ENCODE peak calls at places on chromosomes 7 and 10, in seven cellular contexts. One of them, this sample, is unnamed.

GRCh38 chr7:75599244-75599771 is 107.2 kb downstream of the SPDYE5 start:
- DNase-seq in SK-N-SH: peak
- DNase-seq in neuronal stem cell: peak
- DNase-seq in fibroblast of lung: peak
- DNase-seq in CD8-positive, alpha-beta T cell: no peak
- DNase-seq in esophagus muscularis mucosa: no peak
- DNase-seq in left ventricle myocardium inferior: no peak
- DNase-seq in this sample: no peak

GRCh38 chr7:104652434-104652833 is 324.0 kb downstream of the LHFPL3 start:
- DNase-seq in neuronal stem cell: no peak
- DNase-seq in esophagus muscularis mucosa: no peak
- DNase-seq in left ventricle myocardium inferior: no peak
- DNase-seq in CD8-positive, alpha-beta T cell: no peak
- DNase-seq in SK-N-SH: no peak
- DNase-seq in fibroblast of lung: no peak
- DNase-seq in this sample: no peak

GRCh38 chr7:112365551-112365950 is 84.7 kb upstream of the IFRD1 start:
- DNase-seq in SK-N-SH: no peak
- DNase-seq in fibroblast of lung: no peak
- DNase-seq in neuronal stem cell: no peak
- DNase-seq in CD8-positive, alpha-beta T cell: no peak
- DNase-seq in left ventricle myocardium inferior: no peak
- DNase-seq in esophagus muscularis mucosa: no peak
- DNase-seq in this sample: no peak

GRCh38 chr7:108294595-108294994 is 161.6 kb downstream of the NRCAM start:
- DNase-seq in esophagus muscularis mucosa: no peak
- DNase-seq in SK-N-SH: no peak
- DNase-seq in left ventricle myocardium inferior: no peak
- DNase-seq in neuronal stem cell: no peak
- DNase-seq in fibroblast of lung: peak
- DNase-seq in CD8-positive, alpha-beta T cell: no peak
- DNase-seq in this sample: no peak

GRCh38 chr7:84647797-84648762 is 453.5 kb upstream of the SEMA3A start:
- DNase-seq in neuronal stem cell: no peak
- DNase-seq in left ventricle myocardium inferior: no peak
- DNase-seq in fibroblast of lung: peak
- DNase-seq in CD8-positive, alpha-beta T cell: no peak
- DNase-seq in esophagus muscularis mucosa: no peak
- DNase-seq in SK-N-SH: no peak
- DNase-seq in this sample: no peak

GRCh38 chr10:79053481-79054202 is 15.1 kb upstream of the ZMIZ1 start:
- DNase-seq in SK-N-SH: no peak
- DNase-seq in esophagus muscularis mucosa: no peak
- DNase-seq in CD8-positive, alpha-beta T cell: no peak
- DNase-seq in neuronal stem cell: no peak
- DNase-seq in fibroblast of lung: no peak
- DNase-seq in left ventricle myocardium inferior: peak
- DNase-seq in this sample: no peak

GRCh38 chr10:62861507-62861906 is 45.3 kb upstream of the EGR2 start:
- DNase-seq in CD8-positive, alpha-beta T cell: no peak
- DNase-seq in left ventricle myocardium inferior: no peak
- DNase-seq in neuronal stem cell: no peak
- DNase-seq in SK-N-SH: no peak
- DNase-seq in esophagus muscularis mucosa: no peak
- DNase-seq in fibroblast of lung: peak
- DNase-seq in this sample: no peak

GRCh38 chr7:70238171-70238575 is 639.9 kb downstream of the AUTS2 start:
- DNase-seq in SK-N-SH: peak
- DNase-seq in left ventricle myocardium inferior: no peak
- DNase-seq in CD8-positive, alpha-beta T cell: no peak
- DNase-seq in esophagus muscularis mucosa: no peak
- DNase-seq in fibroblast of lung: no peak
- DNase-seq in neuronal stem cell: no peak
- DNase-seq in this sample: no peak

GRCh38 chr7:129612112-129613015 is 844 bp downstream of the NRF1 start:
- DNase-seq in CD8-positive, alpha-beta T cell: no peak
- DNase-seq in fibroblast of lung: peak
- DNase-seq in neuronal stem cell: peak
- DNase-seq in esophagus muscularis mucosa: no peak
- DNase-seq in SK-N-SH: peak
- DNase-seq in left ventricle myocardium inferior: peak
- DNase-seq in this sample: peak

GRCh38 chr7:82704121-82704520 is 260.5 kb upstream of the CACNA2D1 start:
- DNase-seq in left ventricle myocardium inferior: no peak
- DNase-seq in neuronal stem cell: no peak
- DNase-seq in fibroblast of lung: no peak
- DNase-seq in esophagus muscularis mucosa: no peak
- DNase-seq in CD8-positive, alpha-beta T cell: no peak
- DNase-seq in SK-N-SH: peak
- DNase-seq in this sample: no peak

GRCh38 chr10:130127612-130128607 is 8.3 kb upstream of the GLRX3 start:
- DNase-seq in neuronal stem cell: peak
- DNase-seq in left ventricle myocardium inferior: no peak
- DNase-seq in esophagus muscularis mucosa: no peak
- DNase-seq in fibroblast of lung: peak
- DNase-seq in CD8-positive, alpha-beta T cell: peak
- DNase-seq in SK-N-SH: peak
- DNase-seq in this sample: peak

GRCh38 chr7:128121731-128122576 is 90.7 kb upstream of the LRRC4 start:
- DNase-seq in fibroblast of lung: no peak
- DNase-seq in neuronal stem cell: no peak
- DNase-seq in CD8-positive, alpha-beta T cell: no peak
- DNase-seq in SK-N-SH: no peak
- DNase-seq in esophagus muscularis mucosa: peak
- DNase-seq in left ventricle myocardium inferior: peak
- DNase-seq in this sample: no peak

GRCh38 chr7:82805527-82805960 is 357.1 kb downstream of the PCLO start:
- DNase-seq in CD8-positive, alpha-beta T cell: no peak
- DNase-seq in neuronal stem cell: no peak
- DNase-seq in fibroblast of lung: peak
- DNase-seq in left ventricle myocardium inferior: no peak
- DNase-seq in esophagus muscularis mucosa: no peak
- DNase-seq in SK-N-SH: peak
- DNase-seq in this sample: no peak

GRCh38 chr7:112110651-112111050 is 95.5 kb downstream of the DOCK4 start:
- DNase-seq in SK-N-SH: no peak
- DNase-seq in fibroblast of lung: no peak
- DNase-seq in esophagus muscularis mucosa: no peak
- DNase-seq in CD8-positive, alpha-beta T cell: no peak
- DNase-seq in left ventricle myocardium inferior: no peak
- DNase-seq in neuronal stem cell: no peak
- DNase-seq in this sample: no peak

GRCh38 chr10:80569131-80569895 is 31.6 kb downstream of the SH2D4B start:
- DNase-seq in esophagus muscularis mucosa: peak
- DNase-seq in CD8-positive, alpha-beta T cell: no peak
- DNase-seq in fibroblast of lung: no peak
- DNase-seq in left ventricle myocardium inferior: no peak
- DNase-seq in SK-N-SH: no peak
- DNase-seq in neuronal stem cell: no peak
- DNase-seq in this sample: no peak

GRCh38 chr10:102626026-102626686 is 18.1 kb upstream of the TRIM8 start:
- DNase-seq in SK-N-SH: no peak
- DNase-seq in esophagus muscularis mucosa: no peak
- DNase-seq in neuronal stem cell: no peak
- DNase-seq in left ventricle myocardium inferior: no peak
- DNase-seq in fibroblast of lung: no peak
- DNase-seq in CD8-positive, alpha-beta T cell: no peak
- DNase-seq in this sample: no peak
- H3K27ac ChIP-seq in SK-N-SH: peak
- H3K27ac ChIP-seq in esophagus muscularis mucosa: peak
- H3K27ac ChIP-seq in neuronal stem cell: peak
- H3K27ac ChIP-seq in left ventricle myocardium inferior: peak
- H3K27ac ChIP-seq in fibroblast of lung: no peak
- H3K27ac ChIP-seq in CD8-positive, alpha-beta T cell: no peak
- H3K27ac ChIP-seq in this sample: peak

DNA sequence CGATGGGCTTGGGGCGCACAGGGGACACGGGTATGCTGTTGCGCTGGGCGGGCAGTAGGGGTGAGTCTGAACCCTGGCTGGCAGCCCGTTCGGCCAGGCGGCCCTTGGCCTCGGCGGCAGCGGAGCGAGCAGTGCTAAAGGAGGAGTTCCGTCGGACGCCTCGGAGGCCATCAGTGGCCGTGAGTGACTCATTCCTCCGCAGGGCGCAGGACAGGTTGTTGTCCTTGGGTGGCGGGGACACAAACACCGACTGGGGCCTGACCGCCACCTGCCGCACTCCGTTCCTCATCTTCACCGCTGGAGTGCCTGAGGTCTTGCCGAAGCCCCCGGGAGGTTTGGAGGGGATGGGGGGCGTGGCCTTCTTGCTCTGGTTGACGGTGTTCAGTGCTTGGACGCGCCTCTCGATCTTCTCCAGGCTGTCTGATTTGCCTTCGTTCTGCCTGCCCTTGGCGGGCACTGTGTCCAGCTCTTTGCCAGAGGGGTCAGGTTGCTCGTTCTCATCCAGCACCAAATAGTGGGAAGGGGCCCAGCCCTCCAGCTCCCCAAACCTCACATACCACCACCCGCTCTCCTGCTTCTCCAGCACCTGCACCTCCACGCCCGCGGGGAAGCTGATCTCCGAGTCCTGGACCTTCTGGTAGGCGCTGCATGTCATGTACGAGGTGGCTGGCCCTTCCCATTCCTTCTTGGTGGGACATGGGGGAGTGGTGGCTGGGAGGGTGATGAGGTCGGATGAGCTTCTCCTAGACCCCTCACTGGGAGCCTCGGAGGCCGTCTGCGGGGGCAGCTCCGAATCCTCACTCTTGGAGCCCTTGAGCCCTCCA is 108.7 kb downstream of the NEURL1 start:
- DNase-seq in fibroblast of lung: no peak
- DNase-seq in CD8-positive, alpha-beta T cell: no peak
- DNase-seq in esophagus muscularis mucosa: no peak
- DNase-seq in neuronal stem cell: no peak
- DNase-seq in left ventricle myocardium inferior: no peak
- DNase-seq in SK-N-SH: peak
- DNase-seq in this sample: no peak
- H3K27ac ChIP-seq in fibroblast of lung: no peak
- H3K27ac ChIP-seq in CD8-positive, alpha-beta T cell: no peak
- H3K27ac ChIP-seq in esophagus muscularis mucosa: no peak
- H3K27ac ChIP-seq in neuronal stem cell: no peak
- H3K27ac ChIP-seq in left ventricle myocardium inferior: no peak
- H3K27ac ChIP-seq in SK-N-SH: no peak
- H3K27ac ChIP-seq in this sample: no peak

DNA sequence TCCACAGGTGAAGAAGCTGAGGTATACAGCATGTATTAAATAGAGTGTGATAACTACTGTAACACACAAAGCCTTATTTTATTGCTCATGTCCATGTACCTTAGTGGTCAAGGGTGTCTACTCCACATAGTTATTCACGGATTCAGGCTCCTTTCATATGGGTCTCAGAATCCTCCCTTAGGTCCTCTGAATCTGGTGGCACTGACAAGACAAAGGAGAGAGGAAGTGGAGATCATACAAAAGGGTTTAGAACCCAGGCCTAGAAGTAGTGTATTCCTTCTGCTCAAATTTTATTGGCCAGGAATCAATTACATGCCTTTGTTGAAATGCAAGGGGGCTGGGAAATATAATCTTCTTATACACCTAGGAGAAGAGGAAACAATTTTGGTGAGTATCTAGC is 164.6 kb downstream of the PTEN start:
- DNase-seq in neuronal stem cell: no peak
- DNase-seq in CD8-positive, alpha-beta T cell: no peak
- DNase-seq in esophagus muscularis mucosa: no peak
- DNase-seq in fibroblast of lung: no peak
- DNase-seq in SK-N-SH: no peak
- DNase-seq in left ventricle myocardium inferior: no peak
- DNase-seq in this sample: no peak
- H3K27ac ChIP-seq in neuronal stem cell: no peak
- H3K27ac ChIP-seq in CD8-positive, alpha-beta T cell: no peak
- H3K27ac ChIP-seq in esophagus muscularis mucosa: no peak
- H3K27ac ChIP-seq in fibroblast of lung: no peak
- H3K27ac ChIP-seq in SK-N-SH: no peak
- H3K27ac ChIP-seq in left ventricle myocardium inferior: no peak
- H3K27ac ChIP-seq in this sample: no peak

DNA sequence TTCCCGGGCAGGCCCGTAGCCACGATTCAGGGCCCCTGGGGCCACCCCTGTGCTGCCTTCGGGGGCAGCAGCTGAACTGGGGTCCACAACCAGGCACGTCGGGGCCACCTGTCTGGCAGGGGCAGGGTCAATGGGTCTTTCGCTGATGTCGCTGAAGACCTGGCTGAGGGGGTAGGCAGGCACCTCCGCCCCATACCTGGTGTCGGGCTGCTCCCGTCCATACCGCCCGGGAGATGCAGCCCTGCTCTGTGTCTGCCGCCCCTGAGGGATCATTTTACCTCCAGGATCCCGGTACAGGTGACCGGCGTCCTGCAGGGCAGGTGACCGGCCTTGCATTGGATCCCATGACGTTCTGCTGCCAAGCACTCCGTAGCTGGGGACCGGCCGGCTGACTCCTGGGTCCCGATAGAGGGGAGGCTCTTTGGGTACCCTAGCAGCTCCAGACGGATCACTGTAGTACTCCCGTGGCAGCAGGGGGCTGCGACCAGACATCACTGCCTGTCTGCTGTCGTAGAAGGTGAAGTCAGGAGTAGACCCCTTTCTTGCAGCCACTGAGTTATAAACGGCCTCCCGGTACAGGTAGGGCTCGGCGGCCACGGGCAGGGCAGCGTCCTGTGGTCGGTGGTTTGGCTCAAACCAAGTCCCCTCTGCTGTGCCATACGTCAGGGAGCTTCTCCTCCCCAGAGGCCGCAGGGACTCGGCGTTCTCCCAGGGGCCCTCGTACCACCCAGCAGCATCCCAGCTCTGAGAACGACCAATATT is 85.2 kb downstream of the ZRANB1 start:
- DNase-seq in esophagus muscularis mucosa: no peak
- DNase-seq in SK-N-SH: no peak
- DNase-seq in left ventricle myocardium inferior: no peak
- DNase-seq in neuronal stem cell: no peak
- DNase-seq in CD8-positive, alpha-beta T cell: no peak
- DNase-seq in fibroblast of lung: no peak
- DNase-seq in this sample: no peak
- H3K27ac ChIP-seq in esophagus muscularis mucosa: no peak
- H3K27ac ChIP-seq in SK-N-SH: no peak
- H3K27ac ChIP-seq in left ventricle myocardium inferior: peak
- H3K27ac ChIP-seq in neuronal stem cell: no peak
- H3K27ac ChIP-seq in CD8-positive, alpha-beta T cell: no peak
- H3K27ac ChIP-seq in fibroblast of lung: no peak
- H3K27ac ChIP-seq in this sample: no peak

GRCh38 chr7:92627956-92628355 is 37.8 kb upstream of the FAM133B start:
- DNase-seq in esophagus muscularis mucosa: no peak
- DNase-seq in fibroblast of lung: no peak
- DNase-seq in left ventricle myocardium inferior: no peak
- DNase-seq in neuronal stem cell: no peak
- DNase-seq in SK-N-SH: no peak
- DNase-seq in CD8-positive, alpha-beta T cell: no peak
- DNase-seq in this sample: no peak

GRCh38 chr7:92626281-92626846 is 36.2 kb upstream of the FAM133B start:
- DNase-seq in CD8-positive, alpha-beta T cell: no peak
- DNase-seq in SK-N-SH: no peak
- DNase-seq in fibroblast of lung: no peak
- DNase-seq in esophagus muscularis mucosa: no peak
- DNase-seq in left ventricle myocardium inferior: no peak
- DNase-seq in neuronal stem cell: no peak
- DNase-seq in this sample: no peak

GRCh38 chr7:92624298-92624996 is 34.3 kb upstream of the FAM133B start:
- DNase-seq in neuronal stem cell: no peak
- DNase-seq in SK-N-SH: no peak
- DNase-seq in CD8-positive, alpha-beta T cell: no peak
- DNase-seq in left ventricle myocardium inferior: no peak
- DNase-seq in fibroblast of lung: no peak
- DNase-seq in esophagus muscularis mucosa: no peak
- DNase-seq in this sample: no peak

GRCh38 chr7:92623544-92623943 is 33.4 kb upstream of the FAM133B start:
- DNase-seq in esophagus muscularis mucosa: no peak
- DNase-seq in left ventricle myocardium inferior: no peak
- DNase-seq in CD8-positive, alpha-beta T cell: no peak
- DNase-seq in fibroblast of lung: no peak
- DNase-seq in neuronal stem cell: no peak
- DNase-seq in SK-N-SH: no peak
- DNase-seq in this sample: no peak

GRCh38 chr7:92625617-92626016 is 35.4 kb upstream of the FAM133B start:
- DNase-seq in left ventricle myocardium inferior: no peak
- DNase-seq in neuronal stem cell: no peak
- DNase-seq in esophagus muscularis mucosa: no peak
- DNase-seq in fibroblast of lung: peak
- DNase-seq in CD8-positive, alpha-beta T cell: no peak
- DNase-seq in SK-N-SH: no peak
- DNase-seq in this sample: no peak
- H3K27ac ChIP-seq in left ventricle myocardium inferior: no peak
- H3K27ac ChIP-seq in neuronal stem cell: no peak
- H3K27ac ChIP-seq in esophagus muscularis mucosa: no peak
- H3K27ac ChIP-seq in fibroblast of lung: no peak
- H3K27ac ChIP-seq in CD8-positive, alpha-beta T cell: no peak
- H3K27ac ChIP-seq in SK-N-SH: peak
- H3K27ac ChIP-seq in this sample: no peak

This sample was measured in prostate gland.